ENCODE peak calls at places on chromosomes 16 and 17, in four cellular contexts. One of them, this sample, is unnamed.

GRCh38 chr17:17481860-17482259 is 5.1 kb downstream of the MED9 start:
- DNase-seq in tibial artery: no peak
- DNase-seq in heart right ventricle: no peak
- DNase-seq in tibial nerve: no peak
- DNase-seq in this sample: no peak

GRCh38 chr17:77999413-78000173 is 41.1 kb downstream of the TNRC6C start:
- DNase-seq in heart right ventricle: no peak
- DNase-seq in tibial artery: no peak
- DNase-seq in tibial nerve: no peak
- DNase-seq in this sample: no peak

GRCh38 chr16:28014851-28015250 is 48.7 kb downstream of the GSG1L start:
- DNase-seq in tibial artery: no peak
- DNase-seq in heart right ventricle: no peak
- DNase-seq in tibial nerve: no peak
- DNase-seq in this sample: no peak

GRCh38 chr16:47142469-47143328 is 1.0 kb downstream of the NETO2 start:
- DNase-seq in tibial nerve: no peak
- DNase-seq in heart right ventricle: peak
- DNase-seq in tibial artery: no peak
- DNase-seq in this sample: peak

GRCh38 chr16:27198451-27199234 is 4.7 kb upstream of the KDM8 start:
- DNase-seq in heart right ventricle: no peak
- DNase-seq in tibial artery: no peak
- DNase-seq in tibial nerve: no peak
- DNase-seq in this sample: no peak

GRCh38 chr16:8887952-8888560 is 5.9 kb downstream of the LITAFD start:
- DNase-seq in heart right ventricle: peak
- DNase-seq in tibial nerve: peak
- DNase-seq in tibial artery: no peak
- DNase-seq in this sample: no peak

GRCh38 chr17:50539762-50540440 is 7.1 kb upstream of the SPATA20 start:
- DNase-seq in tibial artery: no peak
- DNase-seq in tibial nerve: no peak
- DNase-seq in heart right ventricle: no peak
- DNase-seq in this sample: no peak

GRCh38 chr17:279776-280175 is 72.8 kb downstream of the RPH3AL start:
- DNase-seq in tibial nerve: no peak
- DNase-seq in tibial artery: no peak
- DNase-seq in heart right ventricle: no peak
- DNase-seq in this sample: no peak

GRCh38 chr17:49231563-49231894 is 942 bp upstream of the PHOSPHO1 start:
- DNase-seq in tibial artery: no peak
- DNase-seq in tibial nerve: no peak
- DNase-seq in heart right ventricle: no peak
- DNase-seq in this sample: no peak

GRCh38 chr16:67884684-67885083 is at the start of gene NRN1L:
- DNase-seq in heart right ventricle: peak
- DNase-seq in tibial nerve: peak
- DNase-seq in tibial artery: peak
- DNase-seq in this sample: peak

GRCh38 chr16:54056921-54057320 is 229.7 kb downstream of the IRX3 start:
- DNase-seq in tibial nerve: no peak
- DNase-seq in tibial artery: no peak
- DNase-seq in heart right ventricle: no peak
- DNase-seq in this sample: no peak

GRCh38 chr16:76207270-76207669 is 69.9 kb upstream of the CNTNAP4 start:
- DNase-seq in heart right ventricle: no peak
- DNase-seq in tibial nerve: no peak
- DNase-seq in tibial artery: no peak
- DNase-seq in this sample: no peak

GRCh38 chr16:3576211-3576610 is 992 bp downstream of the NLRC3 start:
- DNase-seq in tibial nerve: no peak
- DNase-seq in tibial artery: no peak
- DNase-seq in heart right ventricle: no peak
- DNase-seq in this sample: no peak

DNA sequence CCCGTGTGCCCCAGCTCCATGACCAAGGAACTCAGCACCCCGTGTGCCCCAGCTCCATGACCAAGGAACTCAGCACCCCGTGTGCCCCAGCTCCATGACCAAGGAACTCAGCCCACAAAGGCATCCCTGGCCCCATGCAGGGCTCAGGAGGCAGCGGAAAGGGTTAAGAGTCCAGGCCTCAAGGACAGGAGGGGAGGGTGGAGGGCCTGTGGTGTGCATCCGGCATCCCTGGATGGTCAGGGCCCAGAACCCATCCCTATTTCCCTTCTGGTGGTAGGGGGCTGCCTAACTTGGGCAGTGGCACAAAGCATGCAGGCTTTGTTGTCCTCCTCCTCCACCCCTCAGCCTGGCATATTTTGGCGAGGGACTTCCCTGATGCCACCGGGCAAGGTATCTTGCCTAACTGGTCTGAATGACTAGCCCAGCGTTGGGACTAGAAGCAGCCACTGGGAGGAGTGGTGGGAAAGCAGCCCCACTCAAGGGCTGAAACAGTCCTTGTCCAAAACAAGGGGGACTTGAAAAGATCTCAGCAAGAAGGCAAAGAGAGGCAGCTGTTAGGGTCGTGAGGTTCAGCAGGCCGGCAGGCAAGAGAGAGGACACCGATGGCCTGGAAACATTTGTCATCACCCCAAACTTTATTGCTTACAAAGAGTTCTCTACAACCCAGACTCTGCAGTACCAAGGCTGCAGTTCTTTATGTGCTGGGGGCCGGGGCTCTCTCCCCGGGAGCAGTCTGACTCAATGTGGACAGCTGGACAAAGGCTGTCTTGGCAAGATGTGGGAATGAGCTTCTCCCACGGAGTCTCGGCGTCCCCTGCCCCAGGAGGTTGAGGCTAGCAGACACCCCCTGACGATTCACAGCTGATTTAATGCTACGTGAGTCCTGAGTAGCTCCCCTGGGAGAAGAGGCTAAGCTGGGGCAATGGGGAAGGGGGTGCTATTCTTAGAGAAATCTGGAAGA is 902 bp upstream of the SPATA32 start:
- DNase-seq in tibial nerve: no peak
- DNase-seq in heart right ventricle: no peak
- DNase-seq in tibial artery: no peak
- DNase-seq in this sample: no peak
- TF ChIP-seq CTCF in tibial nerve: no peak
- TF ChIP-seq CTCF in heart right ventricle: no peak
- TF ChIP-seq CTCF in tibial artery: no peak
- TF ChIP-seq CTCF in this sample: no peak

GRCh38 chr17:1762906-1763829 is 1.3 kb downstream of the SERPINF1 start:
- DNase-seq in tibial artery: peak
- DNase-seq in tibial nerve: peak
- DNase-seq in heart right ventricle: peak
- DNase-seq in this sample: no peak
- TF ChIP-seq CTCF in tibial artery: no peak
- TF ChIP-seq CTCF in tibial nerve: no peak
- TF ChIP-seq CTCF in heart right ventricle: no peak
- TF ChIP-seq CTCF in this sample: no peak

GRCh38 chr17:43873815-43874214 is 26.8 kb downstream of the CD300LG start:
- DNase-seq in heart right ventricle: no peak
- DNase-seq in tibial nerve: no peak
- DNase-seq in tibial artery: no peak
- DNase-seq in this sample: no peak

GRCh38 chr17:43871947-43872690 is 25.1 kb downstream of the CD300LG start:
- DNase-seq in tibial artery: no peak
- DNase-seq in heart right ventricle: no peak
- DNase-seq in tibial nerve: no peak
- DNase-seq in this sample: no peak

GRCh38 chr17:43875476-43876147 is 28.6 kb downstream of the CD300LG start:
- DNase-seq in heart right ventricle: no peak
- DNase-seq in tibial artery: peak
- DNase-seq in tibial nerve: no peak
- DNase-seq in this sample: no peak

GRCh38 chr17:43874293-43874692 is 27.3 kb downstream of the CD300LG start:
- DNase-seq in heart right ventricle: peak
- DNase-seq in tibial artery: no peak
- DNase-seq in tibial nerve: no peak
- DNase-seq in this sample: no peak

GRCh38 chr17:43873091-43873490 is 26.1 kb downstream of the CD300LG start:
- DNase-seq in tibial artery: no peak
- DNase-seq in tibial nerve: no peak
- DNase-seq in heart right ventricle: no peak
- DNase-seq in this sample: no peak
- TF ChIP-seq CTCF in tibial artery: no peak
- TF ChIP-seq CTCF in tibial nerve: no peak
- TF ChIP-seq CTCF in heart right ventricle: peak
- TF ChIP-seq CTCF in this sample: peak

GRCh38 chr16:86818701-86819522 is 240.6 kb downstream of the FOXL1 start:
- DNase-seq in tibial nerve: no peak
- DNase-seq in tibial artery: no peak
- DNase-seq in heart right ventricle: no peak
- DNase-seq in this sample: no peak

GRCh38 chr16:86816930-86817625 is 238.7 kb downstream of the FOXL1 start:
- DNase-seq in tibial nerve: no peak
- DNase-seq in tibial artery: no peak
- DNase-seq in heart right ventricle: no peak
- DNase-seq in this sample: no peak

GRCh38 chr16:86821933-86822332 is 243.6 kb downstream of the FOXL1 start:
- DNase-seq in tibial artery: no peak
- DNase-seq in heart right ventricle: no peak
- DNase-seq in tibial nerve: no peak
- DNase-seq in this sample: no peak

GRCh38 chr16:86823125-86823524 is 244.8 kb downstream of the FOXL1 start:
- DNase-seq in heart right ventricle: no peak
- DNase-seq in tibial nerve: no peak
- DNase-seq in tibial artery: no peak
- DNase-seq in this sample: no peak

GRCh38 chr16:86819523-86819887 is 241.2 kb downstream of the FOXL1 start:
- DNase-seq in tibial artery: no peak
- DNase-seq in heart right ventricle: no peak
- DNase-seq in tibial nerve: no peak
- DNase-seq in this sample: no peak
- TF ChIP-seq CTCF in tibial artery: no peak
- TF ChIP-seq CTCF in heart right ventricle: peak
- TF ChIP-seq CTCF in tibial nerve: no peak
- TF ChIP-seq CTCF in this sample: peak

GRCh38 chr17:58184308-58184985 is 8.1 kb upstream of the EPX start:
- DNase-seq in tibial artery: no peak
- DNase-seq in tibial nerve: no peak
- DNase-seq in heart right ventricle: no peak
- DNase-seq in this sample: no peak

GRCh38 chr17:58187675-58188074 is 4.9 kb upstream of the EPX start:
- DNase-seq in heart right ventricle: no peak
- DNase-seq in tibial nerve: no peak
- DNase-seq in tibial artery: no peak
- DNase-seq in this sample: no peak

GRCh38 chr17:58187063-58187462 is 5.5 kb upstream of the EPX start:
- DNase-seq in tibial nerve: no peak
- DNase-seq in heart right ventricle: no peak
- DNase-seq in tibial artery: no peak
- DNase-seq in this sample: no peak

GRCh38 chr17:58184986-58185761 is 7.4 kb upstream of the EPX start:
- DNase-seq in heart right ventricle: no peak
- DNase-seq in tibial nerve: no peak
- DNase-seq in tibial artery: no peak
- DNase-seq in this sample: no peak

DNA sequence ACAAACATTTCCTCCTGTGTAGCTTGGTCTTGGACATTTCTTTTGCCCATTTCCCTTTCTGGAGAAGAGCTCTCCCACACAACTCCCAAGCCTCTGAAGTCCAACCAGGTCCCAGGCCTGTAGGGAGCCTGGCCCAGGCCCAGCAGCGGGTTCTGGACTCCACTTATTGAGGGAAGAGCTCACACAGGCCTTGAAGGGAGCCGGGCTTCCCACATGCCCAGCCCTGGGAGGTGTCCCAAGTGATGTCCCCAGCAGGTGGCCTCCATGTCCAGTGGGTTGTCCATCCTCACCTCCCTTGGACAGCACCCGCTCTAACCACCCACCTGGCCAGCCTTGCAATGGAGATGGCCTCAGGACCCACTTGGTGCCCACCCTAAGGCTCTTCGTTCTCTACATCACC is 5.9 kb upstream of the EPX start:
- DNase-seq in tibial artery: no peak
- DNase-seq in tibial nerve: no peak
- DNase-seq in heart right ventricle: no peak
- DNase-seq in this sample: no peak
- TF ChIP-seq CTCF in tibial artery: no peak
- TF ChIP-seq CTCF in tibial nerve: no peak
- TF ChIP-seq CTCF in heart right ventricle: no peak
- TF ChIP-seq CTCF in this sample: no peak

GRCh38 chr17:75638893-75639292 is 5.7 kb downstream of the SMIM5 start:
- DNase-seq in heart right ventricle: peak
- DNase-seq in tibial nerve: no peak
- DNase-seq in tibial artery: peak
- DNase-seq in this sample: no peak

GRCh38 chr17:75640556-75641119 is 7.4 kb downstream of the SMIM5 start:
- DNase-seq in heart right ventricle: no peak
- DNase-seq in tibial artery: no peak
- DNase-seq in tibial nerve: no peak
- DNase-seq in this sample: no peak

GRCh38 chr17:75639327-75639726 is 6.1 kb downstream of the SMIM5 start:
- DNase-seq in tibial artery: no peak
- DNase-seq in tibial nerve: no peak
- DNase-seq in heart right ventricle: no peak
- DNase-seq in this sample: no peak

GRCh38 chr17:75641343-75641742 is 8.1 kb downstream of the SMIM5 start:
- DNase-seq in heart right ventricle: peak
- DNase-seq in tibial nerve: no peak
- DNase-seq in tibial artery: no peak
- DNase-seq in this sample: no peak

DNA sequence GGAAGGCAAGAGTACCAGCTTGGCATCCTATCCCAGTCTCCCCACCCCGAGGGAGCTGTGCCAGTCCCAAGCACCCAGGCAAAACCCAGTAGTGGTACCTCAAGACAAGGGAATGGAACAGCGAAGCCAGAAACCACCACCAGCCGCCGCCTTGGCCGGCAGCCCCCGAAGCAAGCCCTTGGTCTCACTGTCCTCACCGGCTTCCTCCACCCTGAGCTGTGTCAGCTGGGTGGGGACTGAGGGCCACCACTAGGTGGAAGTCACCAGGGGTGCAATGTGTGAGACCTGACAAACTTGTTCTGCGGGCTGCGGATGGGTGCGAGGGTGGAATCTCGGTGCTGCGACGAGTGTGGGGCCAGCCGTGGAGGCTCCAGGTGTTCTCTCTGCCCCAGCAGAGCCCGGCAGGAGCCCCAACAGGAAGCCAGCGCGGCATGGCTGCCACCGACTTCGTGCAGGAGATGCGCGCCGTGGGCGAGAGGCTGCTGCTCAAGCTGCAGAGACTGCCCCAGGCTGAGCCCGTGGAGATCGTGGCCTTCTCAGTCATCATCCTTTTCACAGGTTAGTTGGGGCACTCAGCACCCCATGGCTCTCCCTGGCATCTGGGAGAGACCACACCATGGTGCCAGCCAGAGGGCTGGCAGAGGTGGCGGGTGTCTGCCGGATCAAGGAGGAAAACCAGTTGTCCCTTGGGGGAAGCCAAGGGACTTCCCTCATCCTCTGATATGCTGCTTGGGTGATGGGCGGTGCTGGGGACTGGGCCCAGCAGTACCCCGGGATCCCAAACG is 6.7 kb downstream of the SMIM5 start:
- DNase-seq in tibial artery: no peak
- DNase-seq in tibial nerve: no peak
- DNase-seq in heart right ventricle: no peak
- DNase-seq in this sample: no peak
- TF ChIP-seq CTCF in tibial artery: no peak
- TF ChIP-seq CTCF in tibial nerve: no peak
- TF ChIP-seq CTCF in heart right ventricle: no peak
- TF ChIP-seq CTCF in this sample: peak

This sample was measured in type B pancreatic cell.